ENCODE peak calls at places on chromosomes 16 and 17, in six cellular contexts. One of them, this sample, is unnamed.
A peak's percentile ranks its signal among the peaks of the same experiment; 100 is the strongest.

GRCh38 chr16:87297918-87298631 is 19.1 kb downstream of the C16orf95 start:
- DNase-seq in mammary epithelial cell: no peak
- DNase-seq in tibial nerve: no peak
- DNase-seq in fibroblast of lung: peak; percentile 18
- DNase-seq in CD8-positive, alpha-beta memory T cell: no peak
- DNase-seq in mesendoderm: peak; percentile 69
- DNase-seq in this sample: no peak

GRCh38 chr17:33777674-33778073 is 477.4 kb upstream of the CCL2 start:
- DNase-seq in mammary epithelial cell: no peak
- DNase-seq in tibial nerve: no peak
- DNase-seq in fibroblast of lung: no peak
- DNase-seq in mesendoderm: no peak
- DNase-seq in CD8-positive, alpha-beta memory T cell: no peak
- DNase-seq in this sample: no peak

GRCh38 chr17:19671433-19671832 is 22.9 kb downstream of the ALDH3A2 start:
- DNase-seq in CD8-positive, alpha-beta memory T cell: no peak
- DNase-seq in fibroblast of lung: no peak
- DNase-seq in mammary epithelial cell: no peak
- DNase-seq in tibial nerve: no peak
- DNase-seq in mesendoderm: no peak
- DNase-seq in this sample: no peak

GRCh38 chr17:76888661-76889060 is 20.5 kb downstream of the MGAT5B start:
- DNase-seq in CD8-positive, alpha-beta memory T cell: no peak
- DNase-seq in fibroblast of lung: no peak
- DNase-seq in tibial nerve: no peak
- DNase-seq in mesendoderm: peak; percentile 55
- DNase-seq in mammary epithelial cell: no peak
- DNase-seq in this sample: no peak

GRCh38 chr16:84362410-84362809 is 5.9 kb upstream of the ATP2C2 start:
- DNase-seq in tibial nerve: no peak
- DNase-seq in mesendoderm: peak; percentile 66
- DNase-seq in mammary epithelial cell: no peak
- DNase-seq in fibroblast of lung: no peak
- DNase-seq in CD8-positive, alpha-beta memory T cell: no peak
- DNase-seq in this sample: no peak

GRCh38 chr16:73771196-73771595 is 525.4 kb upstream of the PSMD7 start:
- DNase-seq in tibial nerve: no peak
- DNase-seq in CD8-positive, alpha-beta memory T cell: no peak
- DNase-seq in fibroblast of lung: peak; percentile 32
- DNase-seq in mammary epithelial cell: peak; percentile 1
- DNase-seq in mesendoderm: no peak
- DNase-seq in this sample: peak; percentile 15

GRCh38 chr17:6303664-6304063 is 131.3 kb downstream of the AIPL1 start:
- DNase-seq in CD8-positive, alpha-beta memory T cell: no peak
- DNase-seq in mesendoderm: peak; percentile 70
- DNase-seq in fibroblast of lung: peak; percentile 1
- DNase-seq in mammary epithelial cell: peak; percentile 34
- DNase-seq in tibial nerve: no peak
- DNase-seq in this sample: peak; percentile 6

GRCh38 chr16:24737391-24737871 is 8.0 kb downstream of the TNRC6A start:
- DNase-seq in CD8-positive, alpha-beta memory T cell: no peak
- DNase-seq in mammary epithelial cell: no peak
- DNase-seq in mesendoderm: no peak
- DNase-seq in tibial nerve: no peak
- DNase-seq in fibroblast of lung: peak; percentile 59
- DNase-seq in this sample: peak; percentile 13

GRCh38 chr16:19879241-19879792 is 5.3 kb downstream of the GPRC5B start:
- DNase-seq in CD8-positive, alpha-beta memory T cell: no peak
- DNase-seq in mammary epithelial cell: peak; percentile 84
- DNase-seq in tibial nerve: no peak
- DNase-seq in fibroblast of lung: no peak
- DNase-seq in mesendoderm: peak; percentile 75
- DNase-seq in this sample: no peak

GRCh38 chr17:35879748-35880654 is at the start of gene CCL5:
- DNase-seq in tibial nerve: no peak
- DNase-seq in CD8-positive, alpha-beta memory T cell: peak; percentile 74
- DNase-seq in mammary epithelial cell: peak; percentile 49
- DNase-seq in mesendoderm: no peak
- DNase-seq in fibroblast of lung: no peak
- DNase-seq in this sample: no peak

GRCh38 chr17:59763861-59764260 is 56.4 kb downstream of the VMP1 start:
- DNase-seq in mammary epithelial cell: peak; percentile 91
- DNase-seq in fibroblast of lung: peak; percentile 89
- DNase-seq in mesendoderm: peak; percentile 43
- DNase-seq in CD8-positive, alpha-beta memory T cell: no peak
- DNase-seq in tibial nerve: no peak
- DNase-seq in this sample: peak; percentile 69

GRCh38 chr17:79702071-79702470 is 28.7 kb upstream of the ENPP7 start:
- DNase-seq in mesendoderm: no peak
- DNase-seq in CD8-positive, alpha-beta memory T cell: no peak
- DNase-seq in tibial nerve: no peak
- DNase-seq in mammary epithelial cell: no peak
- DNase-seq in fibroblast of lung: no peak
- DNase-seq in this sample: no peak

GRCh38 chr17:20989481-20989880 is 53.3 kb downstream of the USP22 start:
- DNase-seq in mammary epithelial cell: no peak
- DNase-seq in CD8-positive, alpha-beta memory T cell: no peak
- DNase-seq in fibroblast of lung: no peak
- DNase-seq in tibial nerve: no peak
- DNase-seq in mesendoderm: no peak
- DNase-seq in this sample: no peak

GRCh38 chr16:27326738-27327585 is 13.2 kb downstream of the IL4R start:
- DNase-seq in tibial nerve: peak; percentile 51
- DNase-seq in mammary epithelial cell: peak; percentile 96
- DNase-seq in fibroblast of lung: peak; percentile 98
- DNase-seq in mesendoderm: peak; percentile 99
- DNase-seq in CD8-positive, alpha-beta memory T cell: no peak
- DNase-seq in this sample: peak; percentile 93

GRCh38 chr17:38601539-38602351 is 4.0 kb downstream of the SRCIN1 start:
- DNase-seq in CD8-positive, alpha-beta memory T cell: no peak
- DNase-seq in mesendoderm: peak; percentile 86
- DNase-seq in mammary epithelial cell: no peak
- DNase-seq in fibroblast of lung: no peak
- DNase-seq in tibial nerve: no peak
- DNase-seq in this sample: no peak

GRCh38 chr16:71412270-71413160 is 29.3 kb downstream of the TLE7 start:
- DNase-seq in mesendoderm: peak; percentile 88
- DNase-seq in mammary epithelial cell: peak; percentile 49
- DNase-seq in fibroblast of lung: peak; percentile 71
- DNase-seq in tibial nerve: peak; percentile 18
- DNase-seq in CD8-positive, alpha-beta memory T cell: peak; percentile 48
- DNase-seq in this sample: peak; percentile 56

GRCh38 chr17:50128441-50129302 is 1.3 kb downstream of the SAMD14 start:
- DNase-seq in mammary epithelial cell: no peak
- DNase-seq in fibroblast of lung: no peak
- DNase-seq in CD8-positive, alpha-beta memory T cell: no peak
- DNase-seq in tibial nerve: no peak
- DNase-seq in mesendoderm: peak; percentile 91
- DNase-seq in this sample: no peak

DNA sequence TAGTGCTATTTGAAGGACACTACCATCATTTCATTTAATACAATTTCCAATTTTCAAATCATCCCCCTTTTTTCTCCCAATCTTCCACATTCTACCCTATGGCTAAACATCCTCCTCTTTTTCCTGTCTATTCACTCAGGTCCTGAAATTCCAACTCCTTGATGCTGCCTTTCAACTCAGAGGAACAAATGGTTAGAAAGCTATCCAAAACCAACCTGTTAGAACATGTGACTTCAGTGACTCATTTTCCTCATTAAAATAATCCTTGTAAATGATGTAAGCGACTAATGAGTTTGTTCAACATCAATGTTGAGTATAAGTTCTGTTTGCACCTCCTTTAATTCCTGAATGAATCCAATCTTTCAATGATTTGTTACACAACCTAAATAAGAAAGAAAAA is 5.5 kb downstream of the PSMD12 start:
- DNase-seq in fibroblast of lung: no peak
- DNase-seq in tibial nerve: no peak
- DNase-seq in CD8-positive, alpha-beta memory T cell: no peak
- DNase-seq in mesendoderm: peak; percentile 16
- DNase-seq in mammary epithelial cell: peak; percentile 63
- DNase-seq in this sample: no peak
- H3K36me3 ChIP-seq in fibroblast of lung: peaks cover 2% of the 10 kb centered on the region
- H3K36me3 ChIP-seq in tibial nerve: peaks cover 21% of the 10 kb centered on the region
- H3K36me3 ChIP-seq in CD8-positive, alpha-beta memory T cell: peaks cover 6% of the 10 kb centered on the region
- H3K36me3 ChIP-seq in mesendoderm: no peaks in the 10 kb centered on the region
- H3K36me3 ChIP-seq in mammary epithelial cell: peaks cover 17% of the 10 kb centered on the region
- H3K36me3 ChIP-seq in this sample: peaks cover 15% of the 10 kb centered on the region

GRCh38 chr16:66844342-66845079 is at the start of gene CA7:
- DNase-seq in CD8-positive, alpha-beta memory T cell: no peak
- DNase-seq in fibroblast of lung: no peak
- DNase-seq in mammary epithelial cell: no peak
- DNase-seq in tibial nerve: no peak
- DNase-seq in mesendoderm: no peak
- DNase-seq in this sample: no peak
- H3K4me3 ChIP-seq in CD8-positive, alpha-beta memory T cell: no peak within 1 kb of the TSS
- H3K4me3 ChIP-seq in fibroblast of lung: no peak within 1 kb of the TSS
- H3K4me3 ChIP-seq in mammary epithelial cell: no peak within 1 kb of the TSS
- H3K4me3 ChIP-seq in tibial nerve: peak within 1 kb of the TSS; percentile 4
- H3K4me3 ChIP-seq in mesendoderm: peak within 1 kb of the TSS; percentile 3
- H3K4me3 ChIP-seq in this sample: peak within 1 kb of the TSS; percentile 40

DNA sequence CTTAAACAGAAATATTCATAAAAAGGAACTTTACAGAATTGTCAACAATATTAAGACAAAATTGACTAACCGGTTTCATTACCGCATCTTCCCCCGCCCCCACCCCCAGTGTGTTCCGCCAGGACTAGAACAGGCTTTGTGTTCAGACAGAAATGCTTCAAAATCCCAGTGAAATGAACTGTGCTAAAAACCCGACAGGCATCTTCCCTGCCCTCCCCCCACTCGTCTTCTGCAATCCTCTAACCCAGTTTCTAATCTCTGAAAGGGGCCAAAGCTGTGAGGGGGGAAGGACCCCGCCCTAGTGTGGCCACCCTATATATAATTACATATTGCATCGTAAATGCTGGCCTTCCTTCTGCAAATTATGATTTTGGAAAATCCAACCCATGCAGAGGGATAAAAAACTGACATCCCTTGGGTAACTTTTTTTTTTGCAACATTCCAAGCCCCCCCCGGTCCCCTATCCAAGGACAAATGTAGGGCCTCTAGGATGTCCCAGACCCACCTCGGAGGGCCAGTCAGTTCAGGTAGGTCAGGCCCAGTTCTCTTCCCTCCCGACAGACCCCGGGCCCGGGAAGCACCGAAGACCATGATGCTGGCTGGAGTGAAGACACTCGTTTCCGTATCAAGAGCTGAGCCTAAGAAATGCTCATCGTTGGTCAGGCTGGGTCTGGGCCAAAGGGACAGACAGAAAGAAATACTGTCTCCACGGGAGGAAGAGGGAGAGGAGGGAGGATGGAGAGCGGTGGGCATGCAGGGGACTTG is 1.2 kb upstream of the ROGDI start:
- DNase-seq in mesendoderm: no peak
- DNase-seq in fibroblast of lung: peak; percentile 5
- DNase-seq in CD8-positive, alpha-beta memory T cell: no peak
- DNase-seq in mammary epithelial cell: no peak
- DNase-seq in tibial nerve: no peak
- DNase-seq in this sample: no peak
- H3K36me3 ChIP-seq in mesendoderm: peaks cover 3% of the 10 kb centered on the region
- H3K36me3 ChIP-seq in fibroblast of lung: peaks cover 9% of the 10 kb centered on the region
- H3K36me3 ChIP-seq in CD8-positive, alpha-beta memory T cell: peaks cover 9% of the 10 kb centered on the region
- H3K36me3 ChIP-seq in mammary epithelial cell: peaks cover 7% of the 10 kb centered on the region
- H3K36me3 ChIP-seq in tibial nerve: peaks cover 59% of the 10 kb centered on the region
- H3K36me3 ChIP-seq in this sample: peaks cover 21% of the 10 kb centered on the region

DNA sequence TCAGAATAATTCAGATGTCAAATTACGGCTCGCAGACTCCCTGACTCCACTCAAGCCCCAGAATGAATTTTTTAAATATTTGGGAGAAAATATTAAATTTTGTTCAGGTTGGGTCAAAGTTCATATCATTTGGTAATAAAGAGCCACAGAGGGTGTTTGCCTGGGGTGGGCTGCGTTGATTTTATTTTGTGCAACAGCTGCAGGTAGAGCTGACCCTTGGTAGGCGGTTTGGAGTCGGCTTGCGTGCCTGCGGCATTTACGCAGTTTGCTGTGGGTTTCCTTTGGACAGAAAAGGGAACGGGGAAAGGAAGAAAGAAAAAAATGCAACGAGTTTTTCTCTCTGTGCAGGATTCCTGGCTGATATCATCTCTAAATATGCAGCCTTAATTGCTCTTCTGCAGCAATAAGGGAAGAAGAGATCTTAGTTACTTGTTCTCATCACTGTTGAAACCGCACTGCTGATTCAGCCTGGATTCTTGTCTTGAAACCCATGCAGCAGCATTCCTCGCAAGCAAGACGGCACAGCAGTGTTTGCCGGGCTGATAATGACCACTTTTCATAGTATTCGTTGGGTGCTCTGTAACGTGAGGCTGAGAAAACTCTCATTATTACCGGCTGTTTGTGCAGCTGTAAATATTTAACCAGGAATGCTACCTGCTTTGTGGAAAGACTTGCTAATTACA is 114.6 kb downstream of the IRX3 start:
- DNase-seq in tibial nerve: no peak
- DNase-seq in fibroblast of lung: peak; percentile 23
- DNase-seq in mesendoderm: peak; percentile 9
- DNase-seq in mammary epithelial cell: peak; percentile 29
- DNase-seq in CD8-positive, alpha-beta memory T cell: no peak
- DNase-seq in this sample: peak; percentile 73
- H3K4me3 ChIP-seq in tibial nerve: no peak overlapping the region
- H3K4me3 ChIP-seq in fibroblast of lung: no peak overlapping the region
- H3K4me3 ChIP-seq in mesendoderm: no peak overlapping the region
- H3K4me3 ChIP-seq in mammary epithelial cell: no peak overlapping the region
- H3K4me3 ChIP-seq in CD8-positive, alpha-beta memory T cell: no peak overlapping the region
- H3K4me3 ChIP-seq in this sample: no peak overlapping the region

GRCh38 chr16:89695875-89696597 is 5.5 kb downstream of the SPATA2L start:
- DNase-seq in mammary epithelial cell: no peak
- DNase-seq in fibroblast of lung: no peak
- DNase-seq in tibial nerve: no peak
- DNase-seq in mesendoderm: no peak
- DNase-seq in CD8-positive, alpha-beta memory T cell: no peak
- DNase-seq in this sample: no peak

GRCh38 chr16:89696598-89697128 is 4.8 kb downstream of the SPATA2L start:
- DNase-seq in mammary epithelial cell: no peak
- DNase-seq in tibial nerve: no peak
- DNase-seq in mesendoderm: no peak
- DNase-seq in fibroblast of lung: peak; percentile 18
- DNase-seq in CD8-positive, alpha-beta memory T cell: peak; percentile 53
- DNase-seq in this sample: no peak

GRCh38 chr16:89697616-89698331 is 3.7 kb downstream of the SPATA2L start:
- DNase-seq in mesendoderm: no peak
- DNase-seq in tibial nerve: no peak
- DNase-seq in fibroblast of lung: no peak
- DNase-seq in CD8-positive, alpha-beta memory T cell: no peak
- DNase-seq in mammary epithelial cell: no peak
- DNase-seq in this sample: no peak

GRCh38 chr16:89695086-89695874 is 6.2 kb downstream of the SPATA2L start:
- DNase-seq in fibroblast of lung: no peak
- DNase-seq in mammary epithelial cell: no peak
- DNase-seq in tibial nerve: no peak
- DNase-seq in mesendoderm: no peak
- DNase-seq in CD8-positive, alpha-beta memory T cell: no peak
- DNase-seq in this sample: no peak

DNA sequence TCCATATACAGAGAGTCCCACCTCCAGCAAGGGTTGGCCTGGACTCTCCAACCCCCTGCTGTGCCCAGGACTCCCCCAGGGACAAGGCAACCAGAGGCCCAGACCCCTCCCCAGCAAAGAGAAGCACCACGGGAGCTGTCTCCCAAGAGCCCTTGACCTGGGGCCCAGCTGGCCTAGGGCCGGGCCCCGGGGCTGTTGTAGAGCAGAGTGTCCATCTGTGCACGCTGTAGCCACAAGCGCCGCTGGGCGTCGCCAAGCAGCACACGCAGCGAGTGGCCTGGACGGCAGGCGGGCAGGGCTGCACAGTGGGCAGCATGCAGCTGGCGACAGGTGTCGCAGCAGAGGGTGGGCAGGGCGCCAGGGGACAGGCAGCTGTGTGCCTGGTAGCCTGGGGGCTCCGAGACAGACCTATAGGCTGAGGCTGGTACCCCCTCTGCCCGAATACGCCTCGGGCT is 4.3 kb downstream of the SPATA2L start:
- DNase-seq in mesendoderm: no peak
- DNase-seq in fibroblast of lung: no peak
- DNase-seq in CD8-positive, alpha-beta memory T cell: no peak
- DNase-seq in tibial nerve: no peak
- DNase-seq in mammary epithelial cell: no peak
- DNase-seq in this sample: no peak
- H3K36me3 ChIP-seq in mesendoderm: peaks cover 9% of the 10 kb centered on the region
- H3K36me3 ChIP-seq in fibroblast of lung: peaks cover 31% of the 10 kb centered on the region
- H3K36me3 ChIP-seq in CD8-positive, alpha-beta memory T cell: peaks cover 4% of the 10 kb centered on the region
- H3K36me3 ChIP-seq in tibial nerve: peaks cover 60% of the 10 kb centered on the region
- H3K36me3 ChIP-seq in mammary epithelial cell: peaks cover 3% of the 10 kb centered on the region
- H3K36me3 ChIP-seq in this sample: peaks cover 36% of the 10 kb centered on the region